ENCODE peak calls at places on chromosomes 12 and 14, in eight cellular contexts. H is CD8-positive, alpha-beta memory T cell; S is fibroblast of the aortic adventitia; K is activated CD8-positive, alpha-beta memory T cell treated with anti-CD3 and anti-CD28 coated beads for 24 hours; T is Daoy; F is HCT116; M is hepatocyte; R is activated CD4-positive, alpha-beta T cell treated with anti-CD3 and anti-CD28 coated beads, Interleukin-2, amount 50 U/mL, for 48 hours. J is an unnamed sample.

GRCh38 chr14:36268957-36269734 is 51.3 kb downstream of the MBIP start:
- DNase-seq in H (no peak), S (no peak), K (no peak), T (peak), F (no peak), M (no peak), R (no peak), J (peak)

GRCh38 chr14:40796168-40796567 is 810.5 kb upstream of the LRFN5 start:
- DNase-seq in H (no peak), S (no peak), K (no peak), T (no peak), F (no peak), M (peak), R (no peak), J (no peak)

GRCh38 chr12:29797565-29798360 is 14.0 kb upstream of the TMTC1 start:
- DNase-seq in H (no peak), S (no peak), K (no peak), T (no peak), F (no peak), M (no peak), R (no peak), J (no peak)

GRCh38 chr14:100645986-100646314 is 58.7 kb upstream of the BEGAIN start:
- DNase-seq in H (no peak), S (no peak), K (no peak), T (no peak), F (no peak), M (no peak), R (no peak), J (no peak)

GRCh38 chr12:89350260-89350659 is 2.0 kb downstream of the DUSP6 start:
- DNase-seq in H (no peak), S (no peak), K (no peak), T (no peak), F (no peak), M (no peak), R (no peak), J (no peak)

GRCh38 chr12:123231931-123232330 is 1.0 kb downstream of the MPHOSPH9 start:
- DNase-seq in H (no peak), S (no peak), K (no peak), T (no peak), F (no peak), M (no peak), R (no peak), J (no peak)

GRCh38 chr14:76776306-76777251 is 15.3 kb downstream of the VASH1 start:
- DNase-seq in H (no peak), S (no peak), K (peak), T (no peak), F (no peak), M (no peak), R (no peak), J (peak)

GRCh38 chr12:106118278-106118820 is 20.4 kb downstream of the NUAK1 start:
- DNase-seq in H (no peak), S (no peak), K (no peak), T (no peak), F (no peak), M (no peak), R (no peak), J (no peak)

GRCh38 chr12:119989619-119990381 is 764 bp downstream of the BICDL1 start:
- DNase-seq in H (peak), S (peak), K (peak), T (peak), F (no peak), M (peak), R (peak), J (peak)

J was measured in cardiac muscle cell.